ENCODE peak calls at places on chromosome 18, in eight cellular contexts. One of them, this sample, is unnamed.

GRCh38 chr18:79579807-79580480 is 99.7 kb upstream of the CTDP1 start:
- DNase-seq in GM13976: no peak
- DNase-seq in body of pancreas: no peak
- DNase-seq in ovary: no peak
- DNase-seq in neural crest cell: no peak
- DNase-seq in CD4-positive, alpha-beta T cell: no peak
- DNase-seq in omental fat pad: peak
- DNase-seq in B cell: peak
- DNase-seq in this sample: no peak

GRCh38 chr18:70289351-70290330 is 796 bp downstream of the SOCS6 start:
- DNase-seq in B cell: no peak
- DNase-seq in omental fat pad: no peak
- DNase-seq in neural crest cell: peak
- DNase-seq in GM13976: peak
- DNase-seq in ovary: peak
- DNase-seq in CD4-positive, alpha-beta T cell: no peak
- DNase-seq in body of pancreas: peak
- DNase-seq in this sample: peak

GRCh38 chr18:59669872-59670657 is 27.2 kb downstream of the CCBE1 start:
- DNase-seq in CD4-positive, alpha-beta T cell: no peak
- DNase-seq in neural crest cell: no peak
- DNase-seq in ovary: no peak
- DNase-seq in body of pancreas: no peak
- DNase-seq in GM13976: no peak
- DNase-seq in B cell: no peak
- DNase-seq in omental fat pad: no peak
- DNase-seq in this sample: no peak

GRCh38 chr18:25516747-25517498 is 165.0 kb upstream of the ZNF521 start:
- DNase-seq in neural crest cell: no peak
- DNase-seq in ovary: no peak
- DNase-seq in body of pancreas: no peak
- DNase-seq in CD4-positive, alpha-beta T cell: no peak
- DNase-seq in GM13976: no peak
- DNase-seq in B cell: no peak
- DNase-seq in omental fat pad: no peak
- DNase-seq in this sample: no peak

GRCh38 chr18:35469696-35470095 is 28.1 kb downstream of the INO80C start:
- DNase-seq in ovary: no peak
- DNase-seq in body of pancreas: no peak
- DNase-seq in B cell: no peak
- DNase-seq in CD4-positive, alpha-beta T cell: no peak
- DNase-seq in neural crest cell: no peak
- DNase-seq in GM13976: no peak
- DNase-seq in omental fat pad: no peak
- DNase-seq in this sample: no peak

GRCh38 chr18:45670281-45670962 is 53.6 kb upstream of the SLC14A1 start:
- DNase-seq in GM13976: peak
- DNase-seq in ovary: no peak
- DNase-seq in B cell: no peak
- DNase-seq in CD4-positive, alpha-beta T cell: no peak
- DNase-seq in body of pancreas: no peak
- DNase-seq in omental fat pad: no peak
- DNase-seq in neural crest cell: no peak
- DNase-seq in this sample: no peak

GRCh38 chr18:8703181-8703638 is 2.1 kb upstream of the MTCL1 start:
- DNase-seq in body of pancreas: no peak
- DNase-seq in ovary: no peak
- DNase-seq in neural crest cell: no peak
- DNase-seq in omental fat pad: no peak
- DNase-seq in B cell: no peak
- DNase-seq in CD4-positive, alpha-beta T cell: no peak
- DNase-seq in GM13976: no peak
- DNase-seq in this sample: no peak

GRCh38 chr18:13447621-13448020 is 229.1 kb downstream of the LDLRAD4 start:
- DNase-seq in neural crest cell: no peak
- DNase-seq in ovary: no peak
- DNase-seq in GM13976: no peak
- DNase-seq in omental fat pad: no peak
- DNase-seq in body of pancreas: no peak
- DNase-seq in B cell: peak
- DNase-seq in CD4-positive, alpha-beta T cell: no peak
- DNase-seq in this sample: no peak

GRCh38 chr18:39749154-39749553 is 2183.6 kb upstream of the CELF4 start:
- DNase-seq in CD4-positive, alpha-beta T cell: no peak
- DNase-seq in GM13976: no peak
- DNase-seq in omental fat pad: no peak
- DNase-seq in ovary: no peak
- DNase-seq in body of pancreas: no peak
- DNase-seq in B cell: no peak
- DNase-seq in neural crest cell: no peak
- DNase-seq in this sample: no peak

GRCh38 chr18:79567481-79568147 is 112.0 kb upstream of the CTDP1 start:
- DNase-seq in ovary: no peak
- DNase-seq in omental fat pad: no peak
- DNase-seq in GM13976: no peak
- DNase-seq in CD4-positive, alpha-beta T cell: no peak
- DNase-seq in B cell: no peak
- DNase-seq in neural crest cell: no peak
- DNase-seq in body of pancreas: no peak
- DNase-seq in this sample: peak

GRCh38 chr18:58567453-58568196 is 61.3 kb downstream of the ALPK2 start:
- DNase-seq in B cell: no peak
- DNase-seq in CD4-positive, alpha-beta T cell: no peak
- DNase-seq in omental fat pad: no peak
- DNase-seq in GM13976: no peak
- DNase-seq in ovary: no peak
- DNase-seq in body of pancreas: no peak
- DNase-seq in neural crest cell: no peak
- DNase-seq in this sample: peak

GRCh38 chr18:44651453-44651852 is 29.2 kb upstream of the SETBP1 start:
- DNase-seq in GM13976: no peak
- DNase-seq in neural crest cell: no peak
- DNase-seq in ovary: no peak
- DNase-seq in CD4-positive, alpha-beta T cell: no peak
- DNase-seq in B cell: no peak
- DNase-seq in body of pancreas: no peak
- DNase-seq in omental fat pad: no peak
- DNase-seq in this sample: peak

GRCh38 chr18:39523281-39523680 is 1957.7 kb upstream of the CELF4 start:
- DNase-seq in neural crest cell: no peak
- DNase-seq in omental fat pad: no peak
- DNase-seq in body of pancreas: no peak
- DNase-seq in GM13976: no peak
- DNase-seq in ovary: no peak
- DNase-seq in B cell: no peak
- DNase-seq in CD4-positive, alpha-beta T cell: no peak
- DNase-seq in this sample: no peak

GRCh38 chr18:42583197-42583776 is 532.2 kb downstream of the RIT2 start:
- DNase-seq in body of pancreas: no peak
- DNase-seq in CD4-positive, alpha-beta T cell: no peak
- DNase-seq in B cell: no peak
- DNase-seq in GM13976: no peak
- DNase-seq in ovary: no peak
- DNase-seq in neural crest cell: no peak
- DNase-seq in omental fat pad: no peak
- DNase-seq in this sample: peak

GRCh38 chr18:11981633-11982366 is 493 bp downstream of the IMPA2 start:
- DNase-seq in body of pancreas: peak
- DNase-seq in GM13976: no peak
- DNase-seq in omental fat pad: peak
- DNase-seq in B cell: no peak
- DNase-seq in ovary: peak
- DNase-seq in neural crest cell: peak
- DNase-seq in CD4-positive, alpha-beta T cell: peak
- DNase-seq in this sample: peak

GRCh38 chr18:3923750-3924149 is 473.8 kb downstream of the TGIF1 start:
- DNase-seq in CD4-positive, alpha-beta T cell: no peak
- DNase-seq in GM13976: no peak
- DNase-seq in neural crest cell: no peak
- DNase-seq in omental fat pad: no peak
- DNase-seq in body of pancreas: no peak
- DNase-seq in ovary: no peak
- DNase-seq in B cell: no peak
- DNase-seq in this sample: peak

GRCh38 chr18:43279015-43279758 is 1.9 kb upstream of the SYT4 start:
- DNase-seq in omental fat pad: no peak
- DNase-seq in ovary: no peak
- DNase-seq in B cell: no peak
- DNase-seq in CD4-positive, alpha-beta T cell: no peak
- DNase-seq in neural crest cell: no peak
- DNase-seq in GM13976: no peak
- DNase-seq in body of pancreas: no peak
- DNase-seq in this sample: peak

GRCh38 chr18:73318732-73319479 is 451.1 kb upstream of the NETO1 start:
- DNase-seq in body of pancreas: peak
- DNase-seq in neural crest cell: no peak
- DNase-seq in GM13976: no peak
- DNase-seq in CD4-positive, alpha-beta T cell: no peak
- DNase-seq in ovary: no peak
- DNase-seq in B cell: no peak
- DNase-seq in omental fat pad: no peak
- DNase-seq in this sample: no peak

GRCh38 chr18:28995319-28995718 is 818.4 kb upstream of the CDH2 start:
- DNase-seq in ovary: no peak
- DNase-seq in body of pancreas: no peak
- DNase-seq in B cell: no peak
- DNase-seq in GM13976: no peak
- DNase-seq in CD4-positive, alpha-beta T cell: no peak
- DNase-seq in omental fat pad: no peak
- DNase-seq in neural crest cell: no peak
- DNase-seq in this sample: peak

GRCh38 chr18:45343365-45343764 is 271.9 kb upstream of the SLC14A2 start:
- DNase-seq in ovary: no peak
- DNase-seq in B cell: no peak
- DNase-seq in body of pancreas: no peak
- DNase-seq in neural crest cell: no peak
- DNase-seq in GM13976: no peak
- DNase-seq in omental fat pad: no peak
- DNase-seq in CD4-positive, alpha-beta T cell: no peak
- DNase-seq in this sample: no peak

GRCh38 chr18:36179562-36180334 is 7.5 kb upstream of the MOCOS start:
- DNase-seq in omental fat pad: peak
- DNase-seq in ovary: peak
- DNase-seq in CD4-positive, alpha-beta T cell: no peak
- DNase-seq in GM13976: no peak
- DNase-seq in neural crest cell: no peak
- DNase-seq in body of pancreas: peak
- DNase-seq in B cell: no peak
- DNase-seq in this sample: no peak

GRCh38 chr18:3447035-3447894 is 2.7 kb upstream of the TGIF1 start:
- DNase-seq in neural crest cell: peak
- DNase-seq in omental fat pad: no peak
- DNase-seq in ovary: peak
- DNase-seq in B cell: no peak
- DNase-seq in GM13976: no peak
- DNase-seq in body of pancreas: peak
- DNase-seq in CD4-positive, alpha-beta T cell: peak
- DNase-seq in this sample: no peak

GRCh38 chr18:75173125-75173432 is 35.9 kb downstream of the PTGR3 start:
- DNase-seq in omental fat pad: no peak
- DNase-seq in GM13976: peak
- DNase-seq in body of pancreas: no peak
- DNase-seq in CD4-positive, alpha-beta T cell: no peak
- DNase-seq in ovary: no peak
- DNase-seq in B cell: peak
- DNase-seq in neural crest cell: no peak
- DNase-seq in this sample: peak
- TF ChIP-seq CTCF in omental fat pad: no peak
- TF ChIP-seq CTCF in GM13976: peak
- TF ChIP-seq CTCF in body of pancreas: no peak
- TF ChIP-seq CTCF in CD4-positive, alpha-beta T cell: no peak
- TF ChIP-seq CTCF in ovary: no peak
- TF ChIP-seq CTCF in B cell: peak
- TF ChIP-seq CTCF in neural crest cell: no peak
- TF ChIP-seq CTCF in this sample: no peak

GRCh38 chr18:22332590-22332989 is 85.1 kb downstream of the CTAGE1 start:
- DNase-seq in omental fat pad: no peak
- DNase-seq in body of pancreas: no peak
- DNase-seq in ovary: no peak
- DNase-seq in B cell: no peak
- DNase-seq in CD4-positive, alpha-beta T cell: no peak
- DNase-seq in GM13976: no peak
- DNase-seq in neural crest cell: no peak
- DNase-seq in this sample: no peak
- TF ChIP-seq CTCF in omental fat pad: no peak
- TF ChIP-seq CTCF in body of pancreas: no peak
- TF ChIP-seq CTCF in ovary: no peak
- TF ChIP-seq CTCF in B cell: no peak
- TF ChIP-seq CTCF in CD4-positive, alpha-beta T cell: no peak
- TF ChIP-seq CTCF in GM13976: no peak
- TF ChIP-seq CTCF in neural crest cell: peak
- TF ChIP-seq CTCF in this sample: peak

DNA sequence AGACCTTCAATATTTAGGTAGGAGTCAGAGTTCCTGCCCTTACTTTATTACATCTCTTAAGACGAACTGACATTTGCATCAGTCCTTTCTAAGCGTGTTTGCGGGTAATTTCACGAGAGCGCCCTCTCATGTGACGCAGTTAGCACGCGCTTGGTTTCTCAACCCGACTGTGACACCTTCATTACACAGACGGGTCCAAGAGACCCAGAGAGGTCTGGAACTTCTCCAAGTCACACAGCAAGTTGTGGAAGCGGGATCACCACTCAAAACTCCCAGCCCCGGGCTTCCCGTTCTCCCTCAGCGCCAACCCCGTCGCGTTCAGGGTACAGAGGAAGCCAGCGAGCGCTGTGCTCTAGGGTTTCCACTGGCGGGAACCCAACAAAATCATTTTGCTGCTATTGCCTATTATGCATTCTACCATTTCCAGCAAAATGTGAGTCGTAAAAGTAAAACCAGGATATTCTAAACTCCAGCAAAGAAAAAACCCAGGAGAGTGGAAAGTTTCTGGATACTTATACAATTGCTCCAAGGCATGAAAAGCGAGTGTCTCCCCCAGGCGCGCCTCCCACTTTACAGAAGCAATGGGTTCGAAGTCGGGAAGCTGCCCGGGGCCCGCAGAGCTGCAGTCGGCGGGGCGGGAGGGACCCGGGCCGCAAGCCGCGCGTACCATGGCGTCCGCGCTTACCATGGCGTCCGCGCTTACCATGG is 583 bp downstream of the ENOSF1 start:
- DNase-seq in B cell: peak
- DNase-seq in CD4-positive, alpha-beta T cell: peak
- DNase-seq in ovary: peak
- DNase-seq in neural crest cell: peak
- DNase-seq in body of pancreas: peak
- DNase-seq in GM13976: peak
- DNase-seq in omental fat pad: peak
- DNase-seq in this sample: peak
- TF ChIP-seq CTCF in B cell: no peak
- TF ChIP-seq CTCF in CD4-positive, alpha-beta T cell: peak
- TF ChIP-seq CTCF in ovary: no peak
- TF ChIP-seq CTCF in neural crest cell: no peak
- TF ChIP-seq CTCF in body of pancreas: no peak
- TF ChIP-seq CTCF in GM13976: peak
- TF ChIP-seq CTCF in omental fat pad: no peak
- TF ChIP-seq CTCF in this sample: no peak

DNA sequence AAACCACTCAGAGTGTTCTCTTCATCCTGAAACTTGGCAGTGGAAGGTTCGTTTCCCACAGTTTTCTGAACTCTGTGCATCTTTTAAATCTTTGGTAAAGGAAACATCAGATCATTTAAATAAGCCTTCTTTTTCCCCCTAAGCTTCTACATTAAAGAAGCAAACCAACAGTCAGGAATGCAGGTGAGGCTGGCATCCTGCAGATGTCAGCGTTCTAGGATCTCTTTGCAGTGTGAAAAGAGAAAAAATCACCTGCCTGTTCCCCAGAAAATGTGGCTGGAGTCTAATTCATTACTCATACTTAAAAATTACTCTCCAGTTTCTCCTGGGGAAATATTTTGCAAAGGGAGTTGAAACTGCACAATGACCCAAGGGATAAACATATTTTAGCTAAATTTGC is 64.5 kb upstream of the ZCCHC2 start:
- DNase-seq in omental fat pad: no peak
- DNase-seq in body of pancreas: no peak
- DNase-seq in GM13976: no peak
- DNase-seq in CD4-positive, alpha-beta T cell: no peak
- DNase-seq in B cell: no peak
- DNase-seq in ovary: no peak
- DNase-seq in neural crest cell: no peak
- DNase-seq in this sample: no peak
- TF ChIP-seq CTCF in omental fat pad: no peak
- TF ChIP-seq CTCF in body of pancreas: no peak
- TF ChIP-seq CTCF in GM13976: no peak
- TF ChIP-seq CTCF in CD4-positive, alpha-beta T cell: no peak
- TF ChIP-seq CTCF in B cell: no peak
- TF ChIP-seq CTCF in ovary: no peak
- TF ChIP-seq CTCF in neural crest cell: no peak
- TF ChIP-seq CTCF in this sample: no peak

This sample was measured in cardiac muscle cell.